ENCODE peak calls at places on chromosomes 12 and 14, in seven cellular contexts. U, Z, Q, I, W, V and F are unnamed samples.

GRCh38 chr14:24481622-24482324 is 26.3 kb downstream of the CMA1 start:
- DNase-seq in Z (peak; percentile 28), U (peak; percentile 68), V (peak; percentile 83), W (peak; percentile 5), I (no peak), Q (no peak), F (no peak)

GRCh38 chr12:3137268-3137761 is 60.1 kb downstream of the TSPAN9 start:
- DNase-seq in Q (no peak), I (peak; percentile 76), V (peak; percentile 83), U (no peak), Z (peak; percentile 60), W (no peak), F (no peak)

GRCh38 chr12:107564946-107565345 is 120.7 kb upstream of the PWP1 start:
- DNase-seq in Q (no peak), V (no peak), W (no peak), I (no peak), Z (peak; percentile 18), U (peak; percentile 5), F (no peak)

GRCh38 chr12:115683240-115683765 is 594.2 kb downstream of the MED13L start:
- DNase-seq in W (no peak), V (no peak), U (no peak), Q (no peak), Z (no peak), I (no peak), F (no peak)

GRCh38 chr12:23057571-23057970 is 432.6 kb downstream of the ETNK1 start:
- DNase-seq in V (no peak), U (no peak), I (no peak), Q (no peak), W (no peak), Z (no peak), F (no peak)

GRCh38 chr14:68089146-68089715 is 269.7 kb downstream of the RAD51B start:
- DNase-seq in I (no peak), V (no peak), Q (no peak), Z (peak; percentile 78), W (no peak), U (peak; percentile 24), F (no peak)

GRCh38 chr12:131943876-131944275 is 5.9 kb upstream of the EP400 start:
- DNase-seq in W (no peak), V (peak; percentile 37), Q (no peak), Z (no peak), U (no peak), I (no peak), F (no peak)

GRCh38 chr12:122046145-122046544 is 24.5 kb downstream of the BCL7A start:
- DNase-seq in Q (no peak), U (no peak), V (no peak), I (no peak), Z (no peak), W (no peak), F (no peak)

GRCh38 chr12:66187822-66188221 is 1.2 kb upstream of the IRAK3 start:
- DNase-seq in U (no peak), Z (no peak), V (no peak), Q (no peak), I (no peak), W (no peak), F (no peak)

GRCh38 chr14:58969951-58970751 is 218.3 kb upstream of the DAAM1 start:
- DNase-seq in Q (no peak), Z (peak; percentile 41), W (no peak), I (no peak), V (no peak), U (no peak), F (no peak)

GRCh38 chr12:80837342-80837978 is 100.3 kb downstream of the LIN7A start:
- DNase-seq in W (no peak), Z (peak; percentile 77), Q (no peak), I (no peak), U (peak; percentile 45), V (no peak), F (no peak)

GRCh38 chr12:79848321-79848720 is 86.6 kb downstream of the PPP1R12A start:
- DNase-seq in W (no peak), U (no peak), Z (peak; percentile 65), V (no peak), Q (no peak), I (no peak), F (no peak)

GRCh38 chr12:111936869-111937268 is 76.1 kb downstream of the TMEM116 start:
- DNase-seq in Z (no peak), I (no peak), U (no peak), Q (no peak), W (no peak), V (no peak), F (no peak)

GRCh38 chr12:102067574-102068258 is 5.9 kb upstream of the WASHC3 start:
- DNase-seq in W (no peak), V (no peak), U (no peak), Z (no peak), I (no peak), Q (no peak), F (no peak)

GRCh38 chr12:6839482-6840201 is 1.1 kb upstream of the GNB3 start:
- DNase-seq in V (peak; percentile 86), U (no peak), Q (no peak), I (no peak), Z (no peak), W (no peak), F (no peak)

GRCh38 chr14:92579244-92579643 is 65.7 kb downstream of the RIN3 start:
- DNase-seq in Z (no peak), Q (no peak), W (no peak), U (no peak), I (no peak), V (no peak), F (no peak)

GRCh38 chr12:49777800-49778748 is 36.7 kb downstream of the TMBIM6 start:
- DNase-seq in Z (peak; percentile 46), I (peak; percentile 72), U (peak; percentile 84), Q (no peak), V (peak; percentile 88), W (peak; percentile 50), F (no peak)

GRCh38 chr14:101019974-101020710 is 116.6 kb upstream of the RTL1 start:
- DNase-seq in I (peak; percentile 27), Q (no peak), W (no peak), Z (no peak), V (peak; percentile 47), U (no peak), F (peak; percentile 57)

GRCh38 chr14:52703225-52703624 is 3.8 kb upstream of the PSMC6 start:
- DNase-seq in Z (peak; percentile 98), Q (no peak), W (no peak), I (no peak), V (no peak), U (peak; percentile 47), F (peak; percentile 85)

GRCh38 chr12:32471601-32472001 is 72.2 kb downstream of the FGD4 start:
- DNase-seq in U (no peak), I (no peak), W (no peak), Q (no peak), Z (no peak), V (no peak), F (no peak)

GRCh38 chr12:108313609-108314331 is 25.3 kb downstream of the CMKLR1 start:
- DNase-seq in W (no peak), I (no peak), Z (no peak), U (no peak), Q (no peak), V (peak; percentile 80), F (no peak)

GRCh38 chr12:53623986-53624385 is 2.2 kb downstream of the ATF7 start:
- DNase-seq in Q (no peak), I (no peak), Z (peak; percentile 66), W (no peak), V (no peak), U (no peak), F (no peak)

GRCh38 chr12:49019435-49020317 is 1.1 kb upstream of the PRKAG1 start:
- DNase-seq in V (no peak), Q (no peak), Z (peak; percentile 38), I (no peak), U (peak; percentile 46), W (no peak), F (no peak)

GRCh38 chr12:64186789-64187188 is 35.3 kb downstream of the KICS2 start:
- DNase-seq in Q (no peak), U (no peak), W (no peak), I (no peak), Z (no peak), V (no peak), F (no peak)